ENCODE peak calls at places on chromosomes 2 and 18, in eight cellular contexts. One of them, this sample, is unnamed.

GRCh38 chr2:25324905-25325592 is 16.7 kb downstream of the DNMT3A start:
- DNase-seq in aorta: peak; percentile 92
- DNase-seq in body of pancreas: peak; percentile 27
- DNase-seq in GM23338: no peak
- DNase-seq in CD8-positive, alpha-beta memory T cell: no peak
- DNase-seq in mesendoderm: no peak
- DNase-seq in heart right ventricle: no peak
- DNase-seq in K562: no peak
- DNase-seq in this sample: no peak

GRCh38 chr2:220296174-220296573 is 668.7 kb downstream of the SLC4A3 start:
- DNase-seq in aorta: no peak
- DNase-seq in body of pancreas: no peak
- DNase-seq in GM23338: peak; percentile 27
- DNase-seq in CD8-positive, alpha-beta memory T cell: no peak
- DNase-seq in mesendoderm: peak; percentile 21
- DNase-seq in heart right ventricle: no peak
- DNase-seq in K562: no peak
- DNase-seq in this sample: no peak

GRCh38 chr2:52084760-52085159 is 1052.8 kb upstream of the NRXN1 start:
- DNase-seq in aorta: no peak
- DNase-seq in body of pancreas: no peak
- DNase-seq in GM23338: no peak
- DNase-seq in CD8-positive, alpha-beta memory T cell: no peak
- DNase-seq in mesendoderm: no peak
- DNase-seq in heart right ventricle: no peak
- DNase-seq in K562: no peak
- DNase-seq in this sample: no peak

GRCh38 chr2:188068093-188068492 is 223.6 kb upstream of the GULP1 start:
- DNase-seq in aorta: no peak
- DNase-seq in body of pancreas: no peak
- DNase-seq in GM23338: peak; percentile 12
- DNase-seq in CD8-positive, alpha-beta memory T cell: no peak
- DNase-seq in mesendoderm: peak; percentile 33
- DNase-seq in heart right ventricle: no peak
- DNase-seq in K562: no peak
- DNase-seq in this sample: peak; percentile 7

GRCh38 chr18:43271593-43272432 is 5.5 kb downstream of the SYT4 start:
- DNase-seq in aorta: no peak
- DNase-seq in body of pancreas: no peak
- DNase-seq in GM23338: peak; percentile 67
- DNase-seq in CD8-positive, alpha-beta memory T cell: no peak
- DNase-seq in mesendoderm: peak; percentile 60
- DNase-seq in heart right ventricle: no peak
- DNase-seq in K562: peak; percentile 4
- DNase-seq in this sample: peak; percentile 42

GRCh38 chr2:172380436-172381274 is 46.7 kb upstream of the ITGA6 start:
- DNase-seq in aorta: no peak
- DNase-seq in body of pancreas: peak; percentile 14
- DNase-seq in GM23338: peak; percentile 94
- DNase-seq in CD8-positive, alpha-beta memory T cell: no peak
- DNase-seq in mesendoderm: peak; percentile 95
- DNase-seq in heart right ventricle: no peak
- DNase-seq in K562: no peak
- DNase-seq in this sample: no peak

GRCh38 chr2:42163444-42164045 is 5.6 kb upstream of the EML4 start:
- DNase-seq in aorta: no peak
- DNase-seq in body of pancreas: no peak
- DNase-seq in GM23338: no peak
- DNase-seq in CD8-positive, alpha-beta memory T cell: no peak
- DNase-seq in mesendoderm: no peak
- DNase-seq in heart right ventricle: no peak
- DNase-seq in K562: no peak
- DNase-seq in this sample: no peak

GRCh38 chr2:119311831-119312230 is 54.8 kb downstream of the C2orf76 start:
- DNase-seq in aorta: no peak
- DNase-seq in body of pancreas: no peak
- DNase-seq in GM23338: no peak
- DNase-seq in CD8-positive, alpha-beta memory T cell: no peak
- DNase-seq in mesendoderm: no peak
- DNase-seq in heart right ventricle: no peak
- DNase-seq in K562: no peak
- DNase-seq in this sample: no peak

GRCh38 chr2:150610670-150611279 is 123.3 kb upstream of the RND3 start:
- DNase-seq in aorta: no peak
- DNase-seq in body of pancreas: peak; percentile 18
- DNase-seq in GM23338: peak; percentile 78
- DNase-seq in CD8-positive, alpha-beta memory T cell: no peak
- DNase-seq in mesendoderm: peak; percentile 70
- DNase-seq in heart right ventricle: no peak
- DNase-seq in K562: no peak
- DNase-seq in this sample: no peak

GRCh38 chr2:80331025-80331424 is 26.5 kb upstream of the LRRTM1 start:
- DNase-seq in aorta: no peak
- DNase-seq in body of pancreas: no peak
- DNase-seq in GM23338: no peak
- DNase-seq in CD8-positive, alpha-beta memory T cell: no peak
- DNase-seq in mesendoderm: no peak
- DNase-seq in heart right ventricle: no peak
- DNase-seq in K562: no peak
- DNase-seq in this sample: no peak

GRCh38 chr18:40159141-40160017 is 1795.7 kb upstream of the PIK3C3 start:
- DNase-seq in aorta: no peak
- DNase-seq in body of pancreas: no peak
- DNase-seq in GM23338: peak; percentile 71
- DNase-seq in CD8-positive, alpha-beta memory T cell: no peak
- DNase-seq in mesendoderm: peak; percentile 52
- DNase-seq in heart right ventricle: no peak
- DNase-seq in K562: no peak
- DNase-seq in this sample: no peak

GRCh38 chr18:31206064-31206463 is 43.4 kb upstream of the DSC1 start:
- DNase-seq in aorta: no peak
- DNase-seq in body of pancreas: no peak
- DNase-seq in GM23338: no peak
- DNase-seq in CD8-positive, alpha-beta memory T cell: no peak
- DNase-seq in mesendoderm: no peak
- DNase-seq in heart right ventricle: no peak
- DNase-seq in K562: no peak
- DNase-seq in this sample: no peak
- H3K4me3 ChIP-seq in aorta: no peak overlapping the region
- H3K4me3 ChIP-seq in body of pancreas: no peak overlapping the region
- H3K4me3 ChIP-seq in GM23338: no peak overlapping the region
- H3K4me3 ChIP-seq in CD8-positive, alpha-beta memory T cell: no peak overlapping the region
- H3K4me3 ChIP-seq in mesendoderm: no peak overlapping the region
- H3K4me3 ChIP-seq in heart right ventricle: no peak overlapping the region
- H3K4me3 ChIP-seq in K562: no peak overlapping the region
- H3K4me3 ChIP-seq in this sample: no peak overlapping the region

GRCh38 chr2:100321881-100322820 is at the start of gene LONRF2:
- DNase-seq in aorta: peak; percentile 87
- DNase-seq in body of pancreas: peak; percentile 78
- DNase-seq in GM23338: peak; percentile 62
- DNase-seq in CD8-positive, alpha-beta memory T cell: no peak
- DNase-seq in mesendoderm: peak; percentile 19
- DNase-seq in heart right ventricle: peak; percentile 45
- DNase-seq in K562: peak; percentile 69
- DNase-seq in this sample: no peak

GRCh38 chr2:100317634-100318033 is 4.7 kb downstream of the LONRF2 start:
- DNase-seq in aorta: no peak
- DNase-seq in body of pancreas: no peak
- DNase-seq in GM23338: peak; percentile 11
- DNase-seq in CD8-positive, alpha-beta memory T cell: no peak
- DNase-seq in mesendoderm: no peak
- DNase-seq in heart right ventricle: no peak
- DNase-seq in K562: no peak
- DNase-seq in this sample: no peak

GRCh38 chr2:100321181-100321880 is 970 bp downstream of the LONRF2 start:
- DNase-seq in aorta: no peak
- DNase-seq in body of pancreas: peak; percentile 84
- DNase-seq in GM23338: peak; percentile 82
- DNase-seq in CD8-positive, alpha-beta memory T cell: no peak
- DNase-seq in mesendoderm: peak; percentile 74
- DNase-seq in heart right ventricle: peak; percentile 31
- DNase-seq in K562: peak; percentile 65
- DNase-seq in this sample: no peak

DNA sequence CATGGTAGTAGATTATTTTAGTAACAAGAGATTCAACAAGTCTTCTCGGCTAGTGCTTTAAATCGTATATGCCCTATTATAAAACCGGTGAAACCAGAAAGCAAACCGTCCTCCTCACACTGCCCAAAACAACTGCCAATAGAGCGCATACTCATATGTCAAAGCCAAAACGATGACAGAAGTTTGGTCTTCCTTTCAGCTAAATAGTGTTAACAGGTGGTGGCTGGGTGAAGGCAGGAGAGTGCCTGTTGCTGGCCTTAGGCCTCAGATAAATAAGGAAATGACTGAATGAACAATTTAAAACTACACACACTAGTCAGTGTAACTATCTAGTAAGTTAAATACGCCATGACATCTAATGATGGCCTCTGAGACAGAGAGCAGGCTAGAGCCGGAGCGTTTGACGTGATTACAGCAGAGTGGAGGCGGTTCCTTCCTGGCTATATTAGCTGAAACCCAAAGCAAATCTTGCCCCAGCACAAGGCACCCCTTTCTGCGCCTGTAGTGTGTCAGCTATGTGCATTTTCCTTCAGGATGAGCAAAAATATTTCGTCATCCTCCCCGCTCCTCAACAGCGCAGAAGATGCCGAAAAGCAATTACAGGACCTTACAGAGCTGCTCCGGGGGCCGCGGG is 1.6 kb downstream of the LONRF2 start:
- DNase-seq in aorta: no peak
- DNase-seq in body of pancreas: peak; percentile 38
- DNase-seq in GM23338: no peak
- DNase-seq in CD8-positive, alpha-beta memory T cell: no peak
- DNase-seq in mesendoderm: no peak
- DNase-seq in heart right ventricle: no peak
- DNase-seq in K562: peak; percentile 23
- DNase-seq in this sample: no peak
- H3K27ac ChIP-seq in aorta: no peak overlapping the region
- H3K27ac ChIP-seq in body of pancreas: peak overlapping the region; percentile 91
- H3K27ac ChIP-seq in GM23338: no peak overlapping the region
- H3K27ac ChIP-seq in CD8-positive, alpha-beta memory T cell: no peak overlapping the region
- H3K27ac ChIP-seq in mesendoderm: no peak overlapping the region
- H3K27ac ChIP-seq in heart right ventricle: peak overlapping the region; percentile 74
- H3K27ac ChIP-seq in K562: no peak overlapping the region
- H3K27ac ChIP-seq in this sample: no peak overlapping the region

GRCh38 chr2:206442516-206442853 is 847 bp upstream of the ADAM23 start:
- DNase-seq in aorta: no peak
- DNase-seq in body of pancreas: no peak
- DNase-seq in GM23338: no peak
- DNase-seq in CD8-positive, alpha-beta memory T cell: no peak
- DNase-seq in mesendoderm: no peak
- DNase-seq in heart right ventricle: no peak
- DNase-seq in K562: no peak
- DNase-seq in this sample: no peak

GRCh38 chr2:206445948-206446347 is 2.6 kb downstream of the ADAM23 start:
- DNase-seq in aorta: no peak
- DNase-seq in body of pancreas: no peak
- DNase-seq in GM23338: no peak
- DNase-seq in CD8-positive, alpha-beta memory T cell: no peak
- DNase-seq in mesendoderm: no peak
- DNase-seq in heart right ventricle: no peak
- DNase-seq in K562: no peak
- DNase-seq in this sample: no peak

GRCh38 chr2:206438196-206438727 is 5.1 kb upstream of the ADAM23 start:
- DNase-seq in aorta: no peak
- DNase-seq in body of pancreas: no peak
- DNase-seq in GM23338: no peak
- DNase-seq in CD8-positive, alpha-beta memory T cell: no peak
- DNase-seq in mesendoderm: no peak
- DNase-seq in heart right ventricle: no peak
- DNase-seq in K562: no peak
- DNase-seq in this sample: no peak

GRCh38 chr2:206443735-206444527 is 599 bp downstream of the ADAM23 start:
- DNase-seq in aorta: peak; percentile 74
- DNase-seq in body of pancreas: peak; percentile 26
- DNase-seq in GM23338: peak; percentile 68
- DNase-seq in CD8-positive, alpha-beta memory T cell: no peak
- DNase-seq in mesendoderm: peak; percentile 62
- DNase-seq in heart right ventricle: peak; percentile 29
- DNase-seq in K562: peak; percentile 12
- DNase-seq in this sample: no peak

GRCh38 chr2:206442854-206443734 is at the start of gene ADAM23:
- DNase-seq in aorta: peak; percentile 79
- DNase-seq in body of pancreas: peak; percentile 25
- DNase-seq in GM23338: peak; percentile 84
- DNase-seq in CD8-positive, alpha-beta memory T cell: no peak
- DNase-seq in mesendoderm: peak; percentile 80
- DNase-seq in heart right ventricle: peak; percentile 67
- DNase-seq in K562: peak; percentile 15
- DNase-seq in this sample: no peak
- H3K4me3 ChIP-seq in aorta: peak within 1 kb of the TSS; percentile 65
- H3K4me3 ChIP-seq in body of pancreas: no peak within 1 kb of the TSS
- H3K4me3 ChIP-seq in GM23338: peak within 1 kb of the TSS; percentile 96
- H3K4me3 ChIP-seq in CD8-positive, alpha-beta memory T cell: no peak within 1 kb of the TSS
- H3K4me3 ChIP-seq in mesendoderm: peak within 1 kb of the TSS; percentile 50
- H3K4me3 ChIP-seq in heart right ventricle: peak within 1 kb of the TSS; percentile 33
- H3K4me3 ChIP-seq in K562: no peak within 1 kb of the TSS
- H3K4me3 ChIP-seq in this sample: peak within 1 kb of the TSS; percentile 37

GRCh38 chr2:101756266-101756665 is 58.8 kb downstream of the MAP4K4 start:
- DNase-seq in aorta: no peak
- DNase-seq in body of pancreas: no peak
- DNase-seq in GM23338: no peak
- DNase-seq in CD8-positive, alpha-beta memory T cell: no peak
- DNase-seq in mesendoderm: no peak
- DNase-seq in heart right ventricle: no peak
- DNase-seq in K562: no peak
- DNase-seq in this sample: no peak

GRCh38 chr2:101762451-101763171 is 65.1 kb downstream of the MAP4K4 start:
- DNase-seq in aorta: no peak
- DNase-seq in body of pancreas: no peak
- DNase-seq in GM23338: no peak
- DNase-seq in CD8-positive, alpha-beta memory T cell: no peak
- DNase-seq in mesendoderm: peak; percentile 77
- DNase-seq in heart right ventricle: no peak
- DNase-seq in K562: no peak
- DNase-seq in this sample: no peak

GRCh38 chr2:101758001-101758400 is 60.5 kb downstream of the MAP4K4 start:
- DNase-seq in aorta: no peak
- DNase-seq in body of pancreas: no peak
- DNase-seq in GM23338: no peak
- DNase-seq in CD8-positive, alpha-beta memory T cell: no peak
- DNase-seq in mesendoderm: no peak
- DNase-seq in heart right ventricle: no peak
- DNase-seq in K562: no peak
- DNase-seq in this sample: no peak

GRCh38 chr2:101754613-101755012 is 57.1 kb downstream of the MAP4K4 start:
- DNase-seq in aorta: no peak
- DNase-seq in body of pancreas: no peak
- DNase-seq in GM23338: no peak
- DNase-seq in CD8-positive, alpha-beta memory T cell: no peak
- DNase-seq in mesendoderm: no peak
- DNase-seq in heart right ventricle: no peak
- DNase-seq in K562: no peak
- DNase-seq in this sample: peak; percentile 58

DNA sequence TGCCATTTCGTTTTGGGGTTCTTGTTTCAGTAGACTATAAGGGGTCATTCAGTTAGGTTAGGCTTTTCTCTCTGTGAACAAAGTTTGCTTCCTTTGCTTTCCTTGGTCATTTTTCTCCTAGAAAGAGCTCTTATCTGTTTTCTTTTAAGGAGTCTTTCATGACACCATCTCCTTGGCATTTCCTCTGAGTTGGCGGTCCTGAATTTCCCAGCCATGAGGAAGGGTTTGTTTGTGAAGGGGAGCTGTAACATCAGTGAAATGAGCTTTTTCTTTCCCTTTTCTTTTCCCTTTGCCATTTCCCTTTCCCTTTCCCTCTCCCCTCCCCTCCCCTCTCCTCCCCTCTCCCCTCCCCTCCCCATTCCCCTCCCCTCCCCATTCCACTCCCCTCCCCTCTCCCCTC is 61.7 kb downstream of the MAP4K4 start:
- DNase-seq in aorta: no peak
- DNase-seq in body of pancreas: no peak
- DNase-seq in GM23338: no peak
- DNase-seq in CD8-positive, alpha-beta memory T cell: no peak
- DNase-seq in mesendoderm: peak; percentile 92
- DNase-seq in heart right ventricle: no peak
- DNase-seq in K562: no peak
- DNase-seq in this sample: peak; percentile 94
- H3K27ac ChIP-seq in aorta: no peak overlapping the region
- H3K27ac ChIP-seq in body of pancreas: no peak overlapping the region
- H3K27ac ChIP-seq in GM23338: peak overlapping the region; percentile 19
- H3K27ac ChIP-seq in CD8-positive, alpha-beta memory T cell: no peak overlapping the region
- H3K27ac ChIP-seq in mesendoderm: peak overlapping the region; percentile 66
- H3K27ac ChIP-seq in heart right ventricle: peak overlapping the region; percentile 27
- H3K27ac ChIP-seq in K562: peak overlapping the region; percentile 44
- H3K27ac ChIP-seq in this sample: peak overlapping the region; percentile 98

This sample was measured in SJSA1.